ENCODE peak calls at places on chromosomes 3 and 15, in seven cellular contexts. Y is IMR-90, P is mesendoderm, Z is mesenchymal stem cell, B is H9, N is H1, T is trophoblast cell. U is an unnamed sample.

GRCh38 chr3:45171283-45171682 is 25.1 kb upstream of the CDCP1 start:
- DNase-seq in T (no peak), Z (no peak), B (no peak), N (no peak), P (no peak), Y (no peak), U (no peak)

GRCh38 chr3:165346503-165346902 is 150.3 kb upstream of the SLITRK3 start:
- DNase-seq in Z (no peak), P (peak; percentile 22), T (no peak), Y (no peak), B (no peak), N (no peak), U (no peak)

GRCh38 chr3:26622634-26623408 is at the start of gene LRRC3B:
- DNase-seq in B (peak; percentile 80), T (no peak), Z (no peak), N (peak; percentile 78), Y (no peak), P (peak; percentile 81), U (peak; percentile 70)

GRCh38 chr3:50830451-50830850 is 155.7 kb downstream of the DOCK3 start:
- DNase-seq in B (no peak), P (no peak), T (no peak), Y (no peak), Z (no peak), N (no peak), U (no peak)

GRCh38 chr3:37130984-37131975 is 43.1 kb downstream of the LRRFIP2 start:
- DNase-seq in N (no peak), P (no peak), T (no peak), Y (no peak), Z (no peak), B (no peak), U (no peak)

GRCh38 chr15:63332367-63333078 is 49.1 kb downstream of the CA12 start:
- DNase-seq in P (no peak), Y (peak; percentile 96), N (no peak), Z (peak; percentile 71), T (no peak), B (no peak), U (no peak)

GRCh38 chr3:53023072-53023823 is 22.6 kb downstream of the SFMBT1 start:
- DNase-seq in Z (peak; percentile 34), T (no peak), Y (no peak), B (no peak), P (no peak), N (no peak), U (no peak)

GRCh38 chr3:98977520-98977919 is 76.0 kb upstream of the DCBLD2 start:
- DNase-seq in Y (peak; percentile 91), B (no peak), P (no peak), N (no peak), Z (peak; percentile 75), T (no peak), U (no peak)

GRCh38 chr15:88636039-88636438 is 2.8 kb upstream of the ISG20 start:
- DNase-seq in P (peak; percentile 64), T (peak; percentile 74), Z (no peak), N (peak; percentile 59), B (peak; percentile 86), Y (no peak), U (no peak)

GRCh38 chr3:135240426-135240825 is 445.4 kb downstream of the EPHB1 start:
- DNase-seq in P (peak; percentile 65), Y (no peak), N (no peak), B (peak; percentile 56), Z (no peak), T (no peak), U (no peak)

GRCh38 chr3:138362536-138362935 is 14.2 kb downstream of the MRAS start:
- DNase-seq in Y (no peak), B (no peak), T (no peak), P (no peak), Z (no peak), N (no peak), U (no peak)

GRCh38 chr3:32460031-32460749 is 42.5 kb downstream of the CMTM6 start:
- DNase-seq in T (no peak), Z (no peak), P (peak; percentile 97), N (peak; percentile 79), B (peak; percentile 91), Y (no peak), U (peak; percentile 83)

GRCh38 chr3:16290827-16291196 is 25.8 kb downstream of the OXNAD1 start:
- DNase-seq in Z (peak; percentile 39), Y (no peak), T (no peak), N (no peak), P (no peak), B (no peak), U (no peak)

GRCh38 chr3:146646251-146646650 is 41.1 kb upstream of the PLSCR5 start:
- DNase-seq in T (peak; percentile 67), Y (no peak), P (no peak), Z (peak; percentile 20), B (no peak), N (no peak), U (no peak)

GRCh38 chr15:36589971-36590370 is 10.5 kb downstream of the CDIN1 start:
- DNase-seq in Y (peak; percentile 50), B (no peak), N (no peak), T (no peak), Z (peak; percentile 40), P (no peak), U (no peak)

GRCh38 chr15:74172751-74173544 is 562 bp upstream of the ISLR start:
- DNase-seq in P (no peak), B (peak; percentile 47), T (no peak), Z (peak; percentile 24), Y (peak; percentile 39), N (no peak), U (no peak)

GRCh38 chr15:67059127-67059553 is 6.3 kb upstream of the SMAD3 start:
- DNase-seq in Y (no peak), Z (no peak), T (no peak), B (no peak), N (no peak), P (no peak), U (no peak)

GRCh38 chr15:69522361-69522760 is 69.7 kb downstream of the RPLP1 start:
- DNase-seq in P (no peak), N (no peak), B (peak; percentile 18), T (peak; percentile 45), Y (no peak), Z (no peak), U (no peak)

GRCh38 chr3:58683001-58683845 is 16.6 kb upstream of the FAM3D start:
- DNase-seq in P (peak; percentile 26), Z (peak; percentile 56), T (no peak), Y (peak; percentile 61), N (no peak), B (no peak), U (no peak)

GRCh38 chr15:65382921-65383320 is 5.1 kb upstream of the IGDCC3 start:
- DNase-seq in Y (no peak), B (no peak), P (no peak), N (no peak), T (no peak), Z (no peak), U (no peak)

GRCh38 chr3:100080573-100080972 is 33.7 kb downstream of the FILIP1L start:
- DNase-seq in P (no peak), Z (peak; percentile 49), T (no peak), N (no peak), B (no peak), Y (peak; percentile 51), U (no peak)

GRCh38 chr15:64681424-64682024 is 93.9 kb downstream of the RBPMS2 start:
- DNase-seq in N (no peak), B (peak; percentile 78), Z (peak; percentile 74), P (peak; percentile 92), Y (peak; percentile 65), T (peak; percentile 83), U (peak; percentile 48)

GRCh38 chr3:127467386-127467785 is 123.1 kb downstream of the TPRA1 start:
- DNase-seq in Z (no peak), T (no peak), B (peak; percentile 61), Y (no peak), P (peak; percentile 55), N (peak; percentile 56), U (no peak)

GRCh38 chr3:22284559-22284958 is 533.5 kb upstream of the ZNF385D start:
- DNase-seq in N (no peak), Y (peak; percentile 2), T (no peak), P (no peak), Z (peak; percentile 45), B (no peak), U (no peak)

GRCh38 chr3:29346828-29347227 is 66.0 kb downstream of the RBMS3 start:
- DNase-seq in P (peak; percentile 82), Z (peak; percentile 55), B (no peak), Y (peak; percentile 59), N (no peak), T (peak; percentile 33), U (no peak)

GRCh38 chr3:127196002-127196401 is 3.1 kb downstream of the PRR23E start:
- DNase-seq in Z (no peak), Y (no peak), N (no peak), P (no peak), T (no peak), B (no peak), U (no peak)

GRCh38 chr3:73766599-73767378 is 142.0 kb upstream of the PDZRN3 start:
- DNase-seq in Y (peak; percentile 80), N (no peak), P (no peak), T (peak; percentile 16), Z (peak; percentile 45), B (no peak), U (no peak)

GRCh38 chr15:58269455-58270414 is 131.6 kb downstream of the AQP9 start:
- DNase-seq in N (no peak), T (peak; percentile 58), P (peak; percentile 90), B (peak; percentile 75), Z (peak; percentile 74), Y (peak; percentile 71), U (peak; percentile 36)

GRCh38 chr3:14884665-14885064 is 62.7 kb upstream of the NR2C2 start:
- DNase-seq in N (no peak), T (peak; percentile 88), Y (no peak), Z (no peak), P (no peak), B (no peak), U (no peak)

GRCh38 chr3:113495035-113495434 is 19.9 kb downstream of the SPICE1 start:
- DNase-seq in Y (peak; percentile 44), T (peak; percentile 62), B (no peak), Z (peak; percentile 29), P (peak; percentile 32), N (no peak), U (no peak)
- H2BK120ac ChIP-seq in Y (no peak overlapping the region), T (no peak overlapping the region), B (no peak overlapping the region), Z (no peak overlapping the region), P (no peak overlapping the region), N (no peak overlapping the region), U (no peak overlapping the region)

DNA sequence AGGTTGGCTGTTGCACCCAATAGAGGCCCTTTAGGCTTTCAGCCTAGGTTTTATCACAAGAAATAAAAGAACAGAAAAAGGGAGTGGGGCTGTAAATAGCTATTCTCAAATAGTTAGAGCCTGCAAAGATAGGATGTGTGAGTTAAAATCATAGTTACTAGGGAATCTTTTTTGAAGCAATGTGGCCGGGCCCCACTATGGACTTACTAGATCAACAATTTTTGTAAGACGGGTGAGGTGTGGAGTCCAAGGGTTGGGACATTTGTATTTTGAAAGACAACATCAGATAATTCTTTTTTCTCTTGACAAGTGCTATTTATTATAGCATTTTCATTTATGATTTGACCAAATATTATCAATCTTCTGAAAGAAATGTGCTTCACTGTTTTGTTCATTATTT is 5.8 kb downstream of the NECTIN3 start:
- DNase-seq in Z (no peak), B (no peak), Y (no peak), N (no peak), P (no peak), T (no peak), U (no peak)
- H2BK120ac ChIP-seq in Z (no peak overlapping the region), B (no peak overlapping the region), Y (no peak overlapping the region), N (no peak overlapping the region), P (no peak overlapping the region), T (no peak overlapping the region), U (no peak overlapping the region)

GRCh38 chr3:130939753-130940152 is 45.9 kb downstream of the ATP2C1 start:
- DNase-seq in Z (peak; percentile 53), P (no peak), Y (peak; percentile 49), T (peak; percentile 92), N (no peak), B (no peak), U (no peak)
- H2BK120ac ChIP-seq in Z (no peak overlapping the region), P (no peak overlapping the region), Y (no peak overlapping the region), T (no peak overlapping the region), N (no peak overlapping the region), B (no peak overlapping the region), U (no peak overlapping the region)

GRCh38 chr3:170100937-170101336 is 63.1 kb downstream of the GPR160 start:
- DNase-seq in Y (no peak), B (no peak), Z (no peak), P (no peak), N (no peak), T (no peak), U (no peak)
- H2BK120ac ChIP-seq in Y (no peak overlapping the region), B (no peak overlapping the region), Z (no peak overlapping the region), P (no peak overlapping the region), N (no peak overlapping the region), T (no peak overlapping the region), U (no peak overlapping the region)

U was measured in neuronal stem cell.